ENCODE peak calls at places on chromosomes 2 and 18, in four cellular contexts. H, G, J and U are unnamed samples.
A peak's percentile ranks its signal among the peaks of the same experiment; 100 is the strongest.

GRCh38 chr2:42888321-42888720 is 95.9 kb upstream of the HAAO start:
- DNase-seq in G (no peak), H (no peak), J (no peak), U (no peak)

GRCh38 chr18:9067823-9068222 is 34.7 kb upstream of the NDUFV2 start:
- DNase-seq in G (no peak), H (no peak), J (no peak), U (no peak)

GRCh38 chr2:63665806-63666205 is 77.0 kb downstream of the MDH1 start:
- DNase-seq in J (no peak), G (no peak), H (no peak), U (no peak)

GRCh38 chr2:237222178-237222577 is 136.5 kb downstream of the COPS8 start:
- DNase-seq in H (no peak), J (no peak), G (no peak), U (no peak)

GRCh38 chr18:41842886-41843285 is 112.1 kb upstream of the PIK3C3 start:
- DNase-seq in H (no peak), G (no peak), J (no peak), U (no peak)

GRCh38 chr2:169849710-169850109 is 22.5 kb downstream of the UBR3 start:
- DNase-seq in J (no peak), G (no peak), H (no peak), U (no peak)

GRCh38 chr2:130355578-130356431 is at the start of gene PTPN18:
- DNase-seq in H (peak; percentile 57), G (peak; percentile 54), J (peak; percentile 49), U (peak; percentile 53)

GRCh38 chr2:153823880-153824279 is 47.8 kb upstream of the GALNT13 start:
- DNase-seq in H (no peak), J (no peak), G (no peak), U (no peak)

GRCh38 chr2:151363709-151364108 is 6.3 kb downstream of the TNFAIP6 start:
- DNase-seq in J (no peak), H (no peak), G (no peak), U (no peak)

GRCh38 chr2:96903809-96904208 is 33.9 kb upstream of the SEMA4C start:
- DNase-seq in H (no peak), J (no peak), G (no peak), U (no peak)

GRCh38 chr18:55228191-55228590 is 268.9 kb upstream of the CCDC68 start:
- DNase-seq in H (no peak), J (no peak), G (no peak), U (no peak)

GRCh38 chr2:52222128-52222527 is 1190.2 kb upstream of the NRXN1 start:
- DNase-seq in H (no peak), J (no peak), G (no peak), U (no peak)

GRCh38 chr2:108119492-108119891 is 120.3 kb upstream of the SULT1C3 start:
- DNase-seq in H (no peak), J (no peak), G (no peak), U (no peak)

GRCh38 chr18:42977982-42978595 is 137.4 kb downstream of the RIT2 start:
- DNase-seq in J (no peak), G (no peak), H (no peak), U (no peak)

GRCh38 chr2:120219766-120220165 is 3.4 kb downstream of the TMEM185B start:
- DNase-seq in H (no peak), G (no peak), J (no peak), U (no peak)

GRCh38 chr18:911025-911424 is 6.4 kb downstream of the ADCYAP1 start:
- DNase-seq in G (no peak), J (no peak), H (no peak), U (no peak)

GRCh38 chr18:907880-908512 is 3.3 kb downstream of the ADCYAP1 start:
- DNase-seq in H (no peak), G (no peak), J (no peak), U (no peak)

GRCh38 chr18:908631-909621 is 4.3 kb downstream of the ADCYAP1 start:
- DNase-seq in H (no peak), J (no peak), G (no peak), U (no peak)

GRCh38 chr18:907171-907879 is 2.7 kb downstream of the ADCYAP1 start:
- DNase-seq in H (no peak), G (no peak), J (no peak), U (no peak)

DNA sequence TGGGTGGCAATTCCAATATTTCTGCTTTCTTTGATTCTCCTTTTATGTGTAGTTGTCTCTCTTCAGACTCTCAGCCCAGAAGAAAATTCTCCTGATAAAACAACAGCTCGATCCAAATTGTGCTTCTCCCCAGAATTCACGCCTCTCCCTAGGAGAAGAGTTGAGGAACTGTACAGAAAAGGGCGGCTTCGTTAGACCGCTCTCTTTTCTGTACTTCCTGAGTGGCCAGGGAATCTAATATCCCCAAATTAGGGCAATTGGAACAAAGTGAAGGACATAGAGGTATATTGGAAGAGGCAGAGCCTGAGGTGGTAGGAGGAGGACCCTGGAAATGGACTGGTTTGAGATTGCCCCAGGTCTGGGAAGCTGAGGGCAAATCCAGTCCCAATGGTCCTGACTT is 5.6 kb downstream of the ADCYAP1 start:
- DNase-seq in J (no peak), G (no peak), H (no peak), U (no peak)
- H3K27me3 ChIP-seq in J (peaks cover 25% of the 10 kb centered on the region), G (peaks cover 33% of the 10 kb centered on the region), H (peaks cover 30% of the 10 kb centered on the region), U (peaks cover 39% of the 10 kb centered on the region)

DNA sequence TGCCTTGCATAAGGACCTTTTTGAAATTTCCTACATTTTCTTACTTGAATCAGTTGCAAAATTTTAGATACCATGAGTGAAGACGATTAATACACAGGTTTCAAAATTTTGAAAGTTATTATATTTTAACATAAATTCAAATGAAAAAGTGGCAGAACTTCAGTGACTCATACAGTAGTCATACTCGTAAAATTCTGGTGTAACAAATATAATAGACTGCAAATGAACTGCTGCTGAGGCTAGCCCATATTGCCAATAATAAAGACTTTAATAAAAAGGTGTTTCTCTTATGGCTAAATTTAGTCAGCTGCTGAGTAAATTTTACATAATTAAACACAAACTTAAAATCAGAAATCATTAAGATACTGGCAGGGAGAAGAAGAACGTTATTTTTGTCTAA is 36.9 kb downstream of the MSH6 start:
- DNase-seq in J (no peak), G (no peak), H (no peak), U (no peak)
- H3K36me3 ChIP-seq in J (peaks cover 39% of the 10 kb centered on the region), G (peaks cover 86% of the 10 kb centered on the region), H (peaks cover 70% of the 10 kb centered on the region), U (peaks cover 63% of the 10 kb centered on the region)

GRCh38 chr2:117956036-117956791 is 57.7 kb downstream of the CCDC93 start:
- DNase-seq in G (no peak), J (no peak), H (no peak), U (no peak)

GRCh38 chr2:117949800-117950199 is 64.1 kb downstream of the CCDC93 start:
- DNase-seq in J (no peak), H (no peak), G (no peak), U (no peak)

GRCh38 chr2:117957616-117958015 is 56.3 kb downstream of the CCDC93 start:
- DNase-seq in G (no peak), J (no peak), H (no peak), U (no peak)

GRCh38 chr2:117948585-117948984 is 65.3 kb downstream of the CCDC93 start:
- DNase-seq in H (no peak), G (no peak), J (no peak), U (no peak)

DNA sequence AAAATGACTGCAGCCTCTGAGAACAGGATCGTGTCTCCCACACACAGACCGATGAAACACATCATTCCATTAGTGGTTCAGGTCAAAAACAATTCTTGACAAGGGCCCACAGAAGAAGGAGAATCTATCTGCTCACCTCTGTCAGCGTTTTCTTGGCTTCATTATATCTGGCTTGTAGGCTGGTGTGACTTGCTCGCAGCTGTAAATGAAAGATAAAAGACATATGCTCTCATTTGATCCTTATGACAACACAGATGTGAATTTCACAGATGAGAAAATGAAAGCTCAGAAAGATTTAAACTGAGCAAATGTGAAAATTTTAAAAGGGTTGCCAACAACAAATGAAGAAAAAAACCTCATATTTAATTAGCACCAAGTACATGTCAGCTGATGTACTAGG is 61.6 kb downstream of the CCDC93 start:
- DNase-seq in G (no peak), H (no peak), J (no peak), U (no peak)
- H3K27ac ChIP-seq in G (no peak overlapping the region), H (no peak overlapping the region), J (no peak overlapping the region), U (no peak overlapping the region)

GRCh38 chr2:31578316-31578715 is 2.4 kb downstream of the SRD5A2 start:
- DNase-seq in G (no peak), J (no peak), H (no peak), U (no peak)

GRCh38 chr2:31581124-31581795 is 522 bp upstream of the SRD5A2 start:
- DNase-seq in G (no peak), H (no peak), J (no peak), U (no peak)

GRCh38 chr2:31579996-31580320 is 780 bp downstream of the SRD5A2 start:
- DNase-seq in G (no peak), J (no peak), H (no peak), U (no peak)

GRCh38 chr2:31577143-31577542 is 3.6 kb downstream of the SRD5A2 start:
- DNase-seq in H (no peak), G (no peak), J (no peak), U (no peak)

GRCh38 chr2:31580321-31581117 is at the start of gene SRD5A2:
- DNase-seq in G (no peak), H (no peak), J (no peak), U (no peak)
- H3K27me3 ChIP-seq in G (peaks cover 4% of the 10 kb centered on the region), H (no peaks in the 10 kb centered on the region), J (no peaks in the 10 kb centered on the region), U (no peaks in the 10 kb centered on the region)